ENCODE peak calls at places on chromosomes 2 and 18, in seven cellular contexts. C is neuronal stem cell, X is IMR-90, R is H1, L is mesendoderm, M is H9, I is mesenchymal stem cell. V is an unnamed sample.

GRCh38 chr2:64222351-64222750 is 78.1 kb upstream of the PELI1 start:
- DNase-seq in C (no peak), M (no peak), I (peak; percentile 34), X (peak; percentile 21), L (no peak), R (no peak), V (peak; percentile 42)

GRCh38 chr2:33728106-33728505 is 129.0 kb upstream of the FAM98A start:
- DNase-seq in X (no peak), C (no peak), M (no peak), I (no peak), L (no peak), R (no peak), V (no peak)

GRCh38 chr2:100321181-100321880 is 970 bp downstream of the LONRF2 start:
- DNase-seq in L (peak; percentile 74), M (peak; percentile 82), X (peak; percentile 21), C (peak; percentile 33), R (peak; percentile 78), I (peak; percentile 8), V (peak; percentile 45)

GRCh38 chr18:74124642-74125041 is 23.0 kb downstream of the FBXO15 start:
- DNase-seq in C (no peak), L (no peak), M (no peak), X (no peak), I (no peak), R (no peak), V (peak; percentile 7)

GRCh38 chr2:39816845-39817244 is 37.8 kb upstream of the THUMPD2 start:
- DNase-seq in I (no peak), X (no peak), L (no peak), R (no peak), M (no peak), C (no peak), V (no peak)

GRCh38 chr2:181619511-181619910 is 37.4 kb downstream of the CERKL start:
- DNase-seq in L (no peak), C (no peak), X (no peak), I (no peak), M (no peak), R (no peak), V (no peak)

GRCh38 chr18:32040936-32041335 is 22.3 kb downstream of the RNF125 start:
- DNase-seq in X (no peak), M (no peak), I (no peak), R (no peak), C (no peak), L (no peak), V (no peak)

GRCh38 chr2:183348492-183348891 is 224.2 kb downstream of the NUP35 start:
- DNase-seq in C (no peak), L (no peak), R (no peak), X (no peak), I (no peak), M (no peak), V (no peak)

GRCh38 chr2:207039225-207039624 is 99.9 kb downstream of the CPO start:
- DNase-seq in L (no peak), X (no peak), C (no peak), R (no peak), M (no peak), I (no peak), V (no peak)

GRCh38 chr18:2997429-2997828 is 15.5 kb downstream of the LPIN2 start:
- DNase-seq in M (no peak), I (no peak), X (no peak), C (no peak), L (no peak), R (no peak), V (no peak)

GRCh38 chr18:2515408-2515807 is 55.9 kb downstream of the METTL4 start:
- DNase-seq in X (peak; percentile 93), R (no peak), C (no peak), I (peak; percentile 86), M (no peak), L (no peak), V (peak; percentile 57)

GRCh38 chr2:11045294-11045693 is 110.0 kb upstream of the SLC66A3 start:
- DNase-seq in X (no peak), C (no peak), I (no peak), L (no peak), R (peak; percentile 20), M (no peak), V (no peak)

GRCh38 chr2:29487967-29488550 is 372.8 kb downstream of the CLIP4 start:
- DNase-seq in L (no peak), C (no peak), M (no peak), I (no peak), R (no peak), X (peak; percentile 63), V (no peak)

GRCh38 chr18:70559446-70559845 is 270.6 kb downstream of the SOCS6 start:
- DNase-seq in L (no peak), R (no peak), M (no peak), I (no peak), C (no peak), X (no peak), V (no peak)

DNA sequence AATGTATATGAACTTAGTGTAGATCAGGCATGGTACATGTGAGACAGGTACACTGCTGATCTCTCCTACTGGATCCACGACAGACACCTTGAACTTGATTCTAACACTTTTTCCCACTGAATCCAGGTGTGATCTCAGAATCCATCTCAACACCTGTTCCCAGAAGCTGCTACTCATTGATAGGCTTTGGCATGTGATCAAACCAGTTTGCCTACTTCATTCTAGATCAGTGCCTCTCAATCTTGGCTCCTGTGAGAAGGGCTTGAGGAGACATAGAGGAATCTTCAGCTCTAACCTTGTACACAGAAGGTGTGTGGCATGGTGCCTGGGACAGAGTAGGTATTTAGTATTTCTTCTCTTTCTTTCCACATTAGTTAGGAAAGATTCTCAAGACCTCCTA is 212.3 kb upstream of the ATP5MC3 start:
- DNase-seq in X (no peak), M (no peak), L (no peak), R (no peak), I (no peak), C (no peak), V (no peak)
- H2BK120ac ChIP-seq in X (no peak overlapping the region), M (no peak overlapping the region), L (no peak overlapping the region), R (no peak overlapping the region), I (no peak overlapping the region), C (no peak overlapping the region), V (no peak overlapping the region)

GRCh38 chr18:42941860-42942259 is 173.6 kb downstream of the RIT2 start:
- DNase-seq in L (no peak), M (no peak), I (no peak), X (no peak), R (no peak), C (no peak), V (no peak)
- H4K8ac ChIP-seq in L (no peak overlapping the region), M (no peak overlapping the region), I (no peak overlapping the region), X (no peak overlapping the region), R (no peak overlapping the region), C (no peak overlapping the region), V (no peak overlapping the region)

GRCh38 chr18:56083889-56084288 is 495.9 kb upstream of the TCF4 start:
- DNase-seq in I (no peak), R (no peak), M (peak; percentile 40), C (no peak), X (peak; percentile 20), L (no peak), V (no peak)
- H3K27ac ChIP-seq in I (no peak overlapping the region), R (no peak overlapping the region), M (no peak overlapping the region), C (no peak overlapping the region), X (peak overlapping the region; percentile 46), L (no peak overlapping the region), V (no peak overlapping the region)

DNA sequence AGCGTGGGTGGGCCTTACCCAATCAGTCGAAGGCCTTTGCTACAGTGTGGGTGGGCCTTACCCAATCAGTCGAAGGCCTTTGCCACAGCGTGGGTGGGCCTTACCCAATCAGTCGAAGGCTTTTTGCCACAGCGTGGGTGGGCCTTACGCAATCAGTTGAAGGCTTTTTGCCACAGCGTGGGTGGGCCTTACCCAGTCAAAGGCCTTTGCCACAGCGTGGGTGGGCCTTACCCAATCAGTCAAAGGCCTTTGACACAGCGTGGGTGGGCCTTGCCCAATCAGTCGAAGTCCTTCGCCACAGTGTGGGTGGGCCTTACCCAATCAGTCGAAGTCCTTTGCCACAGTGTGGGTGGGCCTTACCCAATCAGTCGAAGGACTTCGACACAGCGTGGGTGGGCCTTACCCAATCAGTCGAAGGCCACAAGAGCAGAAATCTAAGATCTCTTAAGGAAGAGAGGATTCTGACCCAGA is 16.3 kb upstream of the GAL3ST2 start:
- DNase-seq in X (no peak), M (peak; percentile 14), R (no peak), C (no peak), L (no peak), I (no peak), V (no peak)
- H2BK120ac ChIP-seq in X (no peak overlapping the region), M (no peak overlapping the region), R (no peak overlapping the region), C (no peak overlapping the region), L (no peak overlapping the region), I (no peak overlapping the region), V (no peak overlapping the region)

GRCh38 chr2:74551530-74551929 is 2.2 kb downstream of the LOXL3 start:
- DNase-seq in C (no peak), L (no peak), M (no peak), R (no peak), I (no peak), X (no peak), V (no peak)

GRCh38 chr2:74551942-74552913 is 1.5 kb downstream of the LOXL3 start:
- DNase-seq in R (no peak), I (no peak), C (no peak), X (no peak), M (no peak), L (no peak), V (no peak)

GRCh38 chr2:74553892-74554820 is at the start of the genes DOK1 and LOXL3:
- DNase-seq in X (peak; percentile 88), R (peak; percentile 95), C (peak; percentile 92), I (peak; percentile 94), M (peak; percentile 93), L (peak; percentile 92), V (peak; percentile 84)

GRCh38 chr2:74554821-74555531 is 456 bp downstream of the DOK1 start:
- DNase-seq in M (peak; percentile 61), C (peak; percentile 49), I (peak; percentile 71), R (peak; percentile 76), L (peak; percentile 69), X (peak; percentile 27), V (peak; percentile 65)

DNA sequence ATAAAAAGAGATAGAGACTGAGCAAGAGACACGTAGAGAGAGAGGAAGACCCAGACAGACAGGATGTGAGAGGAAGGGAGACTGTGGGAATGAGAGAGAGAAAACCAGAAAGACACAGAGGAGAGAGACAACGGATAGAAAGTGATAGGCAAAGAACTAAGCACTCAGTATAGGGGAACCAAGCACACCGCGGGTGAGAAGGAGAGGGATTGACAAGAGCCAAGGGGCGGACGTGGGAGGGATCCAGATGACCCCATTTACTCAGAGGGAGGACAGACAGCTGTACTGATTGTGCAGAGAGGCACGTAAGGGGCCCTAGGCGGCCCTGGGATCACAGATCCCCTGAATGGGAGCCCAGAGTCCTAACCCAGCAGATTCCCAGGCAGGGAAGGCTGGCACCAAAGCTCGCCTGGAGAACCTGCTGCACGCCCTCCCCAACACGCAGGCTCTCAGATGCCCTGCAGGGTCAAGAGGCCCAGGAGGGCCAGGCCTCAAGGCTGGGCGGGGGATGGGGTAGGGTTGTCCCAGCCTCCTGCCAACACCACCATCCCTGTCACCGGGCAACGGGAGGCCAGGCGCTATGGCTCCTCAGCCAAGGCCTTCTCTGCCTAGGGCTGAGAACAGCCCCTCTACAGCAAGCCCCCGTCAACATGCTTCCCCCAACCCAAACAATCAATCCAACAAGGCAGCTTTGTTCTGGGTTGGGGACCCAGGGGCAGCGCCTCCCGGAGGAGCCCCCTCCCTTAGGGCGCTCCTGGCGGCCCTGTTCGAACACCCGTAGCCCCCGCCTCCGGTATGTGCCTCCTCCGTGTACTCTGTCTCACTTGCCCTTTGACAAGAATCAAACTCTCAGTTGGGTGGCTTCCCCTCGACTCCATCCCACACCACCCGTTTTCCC is 579 bp downstream of the LOXL3 start:
- DNase-seq in I (no peak), M (peak; percentile 65), C (peak; percentile 14), L (peak; percentile 51), R (peak; percentile 78), X (no peak), V (no peak)
- H4K8ac ChIP-seq in I (peak overlapping the region; percentile 74), M (no peak overlapping the region), C (no peak overlapping the region), L (no peak overlapping the region), R (peak overlapping the region; percentile 53), X (peak overlapping the region; percentile 79), V (peak overlapping the region; percentile 18)

V was measured in trophoblast cell.